ENCODE peak calls at places on chromosomes 4 and X, in five cellular contexts. One of them, this sample, is unnamed.

GRCh38 chr4:128700659-128701350 is 108.7 kb upstream of the JADE1 start:
- DNase-seq in A549: no peak
- DNase-seq in CD8-positive, alpha-beta memory T cell: no peak
- DNase-seq in SW480: no peak
- DNase-seq in activated CD8-positive, alpha-beta T cell treated with anti-CD3 and anti-CD28 coated beads, Interleukin-2, amount 10 ng/mL, durations not matched to agents 7 days and 5 days: no peak
- DNase-seq in this sample: no peak

GRCh38 chr4:98482847-98483806 is 175.3 kb downstream of the TSPAN5 start:
- DNase-seq in CD8-positive, alpha-beta memory T cell: no peak
- DNase-seq in SW480: no peak
- DNase-seq in activated CD8-positive, alpha-beta T cell treated with anti-CD3 and anti-CD28 coated beads, Interleukin-2, amount 10 ng/mL, durations not matched to agents 7 days and 5 days: no peak
- DNase-seq in A549: peak
- DNase-seq in this sample: no peak

GRCh38 chr4:152540293-152540674 is 4.4 kb upstream of the FBXW7 start:
- DNase-seq in CD8-positive, alpha-beta memory T cell: no peak
- DNase-seq in activated CD8-positive, alpha-beta T cell treated with anti-CD3 and anti-CD28 coated beads, Interleukin-2, amount 10 ng/mL, durations not matched to agents 7 days and 5 days: no peak
- DNase-seq in SW480: no peak
- DNase-seq in A549: no peak
- DNase-seq in this sample: no peak

GRCh38 chr4:81113024-81113423 is 82.5 kb downstream of the BMP3 start:
- DNase-seq in SW480: no peak
- DNase-seq in CD8-positive, alpha-beta memory T cell: no peak
- DNase-seq in activated CD8-positive, alpha-beta T cell treated with anti-CD3 and anti-CD28 coated beads, Interleukin-2, amount 10 ng/mL, durations not matched to agents 7 days and 5 days: no peak
- DNase-seq in A549: no peak
- DNase-seq in this sample: no peak

GRCh38 chrX:115894087-115894486 is 276.5 kb upstream of the AGTR2 start:
- DNase-seq in activated CD8-positive, alpha-beta T cell treated with anti-CD3 and anti-CD28 coated beads, Interleukin-2, amount 10 ng/mL, durations not matched to agents 7 days and 5 days: no peak
- DNase-seq in A549: no peak
- DNase-seq in CD8-positive, alpha-beta memory T cell: no peak
- DNase-seq in SW480: peak
- DNase-seq in this sample: no peak

GRCh38 chr4:88755454-88755853 is 57.8 kb upstream of the NAP1L5 start:
- DNase-seq in A549: no peak
- DNase-seq in SW480: no peak
- DNase-seq in activated CD8-positive, alpha-beta T cell treated with anti-CD3 and anti-CD28 coated beads, Interleukin-2, amount 10 ng/mL, durations not matched to agents 7 days and 5 days: no peak
- DNase-seq in CD8-positive, alpha-beta memory T cell: no peak
- DNase-seq in this sample: no peak

GRCh38 chr4:108725457-108725856 is 37.4 kb downstream of the ETNPPL start:
- DNase-seq in SW480: no peak
- DNase-seq in A549: no peak
- DNase-seq in activated CD8-positive, alpha-beta T cell treated with anti-CD3 and anti-CD28 coated beads, Interleukin-2, amount 10 ng/mL, durations not matched to agents 7 days and 5 days: no peak
- DNase-seq in CD8-positive, alpha-beta memory T cell: no peak
- DNase-seq in this sample: no peak

GRCh38 chrX:109714340-109714958 is 18.6 kb downstream of the ACSL4 start:
- DNase-seq in SW480: peak
- DNase-seq in A549: no peak
- DNase-seq in activated CD8-positive, alpha-beta T cell treated with anti-CD3 and anti-CD28 coated beads, Interleukin-2, amount 10 ng/mL, durations not matched to agents 7 days and 5 days: no peak
- DNase-seq in CD8-positive, alpha-beta memory T cell: no peak
- DNase-seq in this sample: no peak

GRCh38 chr4:30979402-30979801 is 259.2 kb downstream of the PCDH7 start:
- DNase-seq in SW480: no peak
- DNase-seq in A549: no peak
- DNase-seq in CD8-positive, alpha-beta memory T cell: no peak
- DNase-seq in activated CD8-positive, alpha-beta T cell treated with anti-CD3 and anti-CD28 coated beads, Interleukin-2, amount 10 ng/mL, durations not matched to agents 7 days and 5 days: no peak
- DNase-seq in this sample: no peak

GRCh38 chr4:155487231-155487630 is 110.5 kb upstream of the MAP9 start:
- DNase-seq in CD8-positive, alpha-beta memory T cell: no peak
- DNase-seq in SW480: no peak
- DNase-seq in A549: no peak
- DNase-seq in activated CD8-positive, alpha-beta T cell treated with anti-CD3 and anti-CD28 coated beads, Interleukin-2, amount 10 ng/mL, durations not matched to agents 7 days and 5 days: no peak
- DNase-seq in this sample: no peak